ENCODE peak calls at places on chromosomes 7 and 10, in eight cellular contexts. J is PC-9; V is HFFc6; H is stimulated activated CD4-positive, alpha-beta T cell treated with anti-CD3 and anti-CD28 coated beads, Interleukin-1b, Interleukin-23, amount 100 ng/mL, for 4 hours; S is germinal center; I is NCI-H2171; T is HEK293T; Y is WERI-Rb-1. P is an unnamed sample.

GRCh38 chr10:69346776-69347175 is 68.5 kb downstream of the HK1 start:
- DNase-seq in J (no peak), V (no peak), H (no peak), S (no peak), I (no peak), T (no peak), Y (no peak), P (no peak)

GRCh38 chr7:112207106-112207592 is 654 bp downstream of the ZNF277 start:
- DNase-seq in J (no peak), V (no peak), H (no peak), S (no peak), I (no peak), T (peak; percentile 22), Y (no peak), P (no peak)

GRCh38 chr7:44279731-44280505 is 45.5 kb downstream of the CAMK2B start:
- DNase-seq in J (no peak), V (no peak), H (no peak), S (no peak), I (no peak), T (no peak), Y (peak; percentile 9), P (no peak)

GRCh38 chr10:69362471-69362954 is 54.2 kb downstream of the TACR2 start:
- DNase-seq in J (peak; percentile 83), V (peak; percentile 77), H (no peak), S (no peak), I (peak; percentile 71), T (no peak), Y (peak; percentile 96), P (peak; percentile 94)

GRCh38 chr10:48627984-48628609 is 23.2 kb upstream of the ARHGAP22 start:
- DNase-seq in J (no peak), V (no peak), H (no peak), S (no peak), I (peak; percentile 61), T (no peak), Y (peak; percentile 74), P (peak; percentile 88)

GRCh38 chr10:117139581-117140524 is 1.8 kb upstream of the VAX1 start:
- DNase-seq in J (no peak), V (no peak), H (no peak), S (no peak), I (no peak), T (no peak), Y (no peak), P (no peak)

GRCh38 chr10:132627736-132628512 is 90.3 kb downstream of the INPP5A start:
- DNase-seq in J (no peak), V (peak; percentile 16), H (no peak), S (no peak), I (no peak), T (no peak), Y (no peak), P (peak; percentile 22)

GRCh38 chr7:5514440-5515035 is 90.9 kb upstream of the TNRC18 start:
- DNase-seq in J (peak; percentile 29), V (no peak), H (no peak), S (no peak), I (no peak), T (no peak), Y (no peak), P (peak; percentile 8)

GRCh38 chr10:129932996-129933395 is 31.1 kb downstream of the EBF3 start:
- DNase-seq in J (no peak), V (no peak), H (no peak), S (no peak), I (no peak), T (no peak), Y (no peak), P (no peak)

GRCh38 chr7:107856806-107857540 is 34.0 kb upstream of the DLD start:
- DNase-seq in J (no peak), V (no peak), H (no peak), S (no peak), I (no peak), T (no peak), Y (no peak), P (no peak)

GRCh38 chr10:92747600-92747999 is 57.8 kb downstream of the HHEX start:
- DNase-seq in J (no peak), V (no peak), H (no peak), S (no peak), I (no peak), T (no peak), Y (no peak), P (no peak)

GRCh38 chr10:70672165-70672992 is at the start of gene ADAMTS14:
- DNase-seq in J (peak; percentile 56), V (no peak), H (no peak), S (no peak), I (no peak), T (peak; percentile 54), Y (peak; percentile 58), P (peak; percentile 53)

GRCh38 chr10:100829933-100830727 is 82.6 kb upstream of the SLF2 start:
- DNase-seq in J (no peak), V (no peak), H (no peak), S (no peak), I (no peak), T (no peak), Y (no peak), P (no peak)

GRCh38 chr7:105734233-105734632 is 142.2 kb downstream of the ATXN7L1 start:
- DNase-seq in J (peak; percentile 55), V (no peak), H (no peak), S (no peak), I (peak; percentile 50), T (no peak), Y (peak; percentile 30), P (no peak)

GRCh38 chr7:151247611-151248176 is 800 bp downstream of the SMARCD3 start:
- DNase-seq in J (no peak), V (no peak), H (no peak), S (no peak), I (no peak), T (no peak), Y (peak; percentile 43), P (no peak)

GRCh38 chr7:120272261-120272895 is 597 bp upstream of the KCND2 start:
- DNase-seq in J (peak; percentile 39), V (peak; percentile 21), H (no peak), S (peak; percentile 30), I (peak; percentile 65), T (peak; percentile 55), Y (peak; percentile 30), P (peak; percentile 30)

GRCh38 chr10:102675887-102676616 is 31.8 kb downstream of the TRIM8 start:
- DNase-seq in J (peak; percentile 23), V (peak; percentile 93), H (no peak), S (no peak), I (no peak), T (no peak), Y (peak; percentile 67), P (peak; percentile 84)

GRCh38 chr10:104622598-104623209 is 18.4 kb upstream of the SORCS3 start:
- DNase-seq in J (peak; percentile 24), V (no peak), H (no peak), S (no peak), I (peak; percentile 1), T (peak; percentile 39), Y (peak; percentile 61), P (no peak)

GRCh38 chr7:76397409-76398183 is 11.9 kb downstream of the SSC4D start:
- DNase-seq in J (peak; percentile 81), V (peak; percentile 32), H (peak; percentile 84), S (peak; percentile 88), I (peak; percentile 68), T (peak; percentile 65), Y (no peak), P (no peak)

GRCh38 chr10:133336131-133337078 is at the start of gene CALY:
- DNase-seq in J (no peak), V (no peak), H (peak; percentile 70), S (peak; percentile 56), I (peak; percentile 16), T (peak; percentile 80), Y (peak; percentile 65), P (no peak)

GRCh38 chr7:1287629-1288225 is 55.1 kb downstream of the UNCX start:
- DNase-seq in J (no peak), V (no peak), H (no peak), S (no peak), I (no peak), T (no peak), Y (no peak), P (no peak)

GRCh38 chr7:80643336-80643925 is 5.0 kb downstream of the CD36 start:
- DNase-seq in J (peak; percentile 6), V (no peak), H (no peak), S (no peak), I (no peak), T (no peak), Y (no peak), P (no peak)

P was measured in HCEC 1CT.